ENCODE peak calls at places on chromosomes 11 and 22, in six cellular contexts. Q is aorta; F is HFF-Myc; Y is stimulated activated CD4-positive, alpha-beta T cell treated with anti-CD3 and anti-CD28 coated beads, Interleukin-2, amount 100 ng/mL, for 4 hours; W is adrenal gland; C is Daoy. T is an unnamed sample.
A peak's percentile ranks its signal among the peaks of the same experiment; 100 is the strongest.

GRCh38 chr11:8354622-8355417 is 91.1 kb upstream of the LMO1 start:
- DNase-seq in Q (peak; percentile 27), F (no peak), Y (no peak), W (no peak), C (peak; percentile 24), T (peak; percentile 15)

GRCh38 chr11:43515090-43515489 is 156.4 kb downstream of the TTC17 start:
- DNase-seq in Q (no peak), F (no peak), Y (no peak), W (no peak), C (no peak), T (no peak)

GRCh38 chr11:67640021-67640757 is 626 bp upstream of the TBX10 start:
- DNase-seq in Q (no peak), F (no peak), Y (peak; percentile 38), W (peak; percentile 80), C (peak; percentile 67), T (peak; percentile 58)

GRCh38 chr11:1289211-1289935 is 20.1 kb downstream of the TOLLIP start:
- DNase-seq in Q (peak; percentile 39), F (no peak), Y (no peak), W (no peak), C (no peak), T (no peak)

GRCh38 chr11:47524200-47524874 is 28.6 kb downstream of the CELF1 start:
- DNase-seq in Q (peak; percentile 61), F (no peak), Y (no peak), W (no peak), C (peak; percentile 10), T (peak; percentile 27)

GRCh38 chr11:120900642-120901041 is 123.3 kb upstream of the TBCEL start:
- DNase-seq in Q (no peak), F (no peak), Y (no peak), W (no peak), C (no peak), T (no peak)

GRCh38 chr11:46290598-46291309 is 13.3 kb downstream of the CREB3L1 start:
- DNase-seq in Q (peak; percentile 73), F (peak; percentile 97), Y (no peak), W (peak; percentile 94), C (peak; percentile 93), T (peak; percentile 92)

GRCh38 chr22:25202290-25202921 is 2.7 kb downstream of the CRYBB3 start:
- DNase-seq in Q (no peak), F (peak; percentile 39), Y (peak; percentile 16), W (peak; percentile 66), C (peak; percentile 57), T (peak; percentile 49)

GRCh38 chr11:127627629-127628462 is 627.3 kb upstream of the KIRREL3 start:
- DNase-seq in Q (no peak), F (no peak), Y (no peak), W (no peak), C (peak; percentile 70), T (no peak)

GRCh38 chr11:94988748-94989147 is 15.2 kb downstream of the KDM4D start:
- DNase-seq in Q (no peak), F (no peak), Y (no peak), W (no peak), C (no peak), T (no peak)

GRCh38 chr22:50247748-50248147 is 2.9 kb upstream of the TUBGCP6 start:
- DNase-seq in Q (no peak), F (no peak), Y (no peak), W (no peak), C (peak; percentile 71), T (peak; percentile 65)

GRCh38 chr22:38694049-38694448 is 6.7 kb downstream of the JOSD1 start:
- DNase-seq in Q (no peak), F (no peak), Y (no peak), W (no peak), C (no peak), T (no peak)

GRCh38 chr11:33451364-33451763 is 194.2 kb downstream of the HIPK3 start:
- DNase-seq in Q (no peak), F (no peak), Y (no peak), W (no peak), C (no peak), T (no peak)

GRCh38 chr11:117837791-117838190 is 13.2 kb upstream of the FXYD2 start:
- DNase-seq in Q (no peak), F (no peak), Y (no peak), W (no peak), C (no peak), T (no peak)

GRCh38 chr22:49303061-49303735 is 524.5 kb downstream of the BRD1 start:
- DNase-seq in Q (no peak), F (no peak), Y (no peak), W (peak; percentile 3), C (no peak), T (peak; percentile 9)

GRCh38 chr11:82906236-82906635 is 4.7 kb downstream of the DDIAS start:
- DNase-seq in Q (no peak), F (no peak), Y (no peak), W (no peak), C (no peak), T (no peak)

GRCh38 chr11:84552791-84553190 is 1074.4 kb downstream of the DLG2 start:
- DNase-seq in Q (no peak), F (no peak), Y (no peak), W (no peak), C (no peak), T (no peak)

GRCh38 chr11:47572715-47573255 is 6.0 kb downstream of the KBTBD4 start:
- DNase-seq in Q (peak; percentile 24), F (no peak), Y (no peak), W (no peak), C (no peak), T (no peak)

GRCh38 chr11:85589373-85589772 is 37.8 kb downstream of the DLG2 start:
- DNase-seq in Q (no peak), F (no peak), Y (no peak), W (no peak), C (no peak), T (no peak)

GRCh38 chr11:84905411-84905810 is 721.7 kb downstream of the DLG2 start:
- DNase-seq in Q (no peak), F (peak; percentile 29), Y (no peak), W (no peak), C (no peak), T (no peak)

GRCh38 chr11:47415091-47415854 is 6.9 kb downstream of the SLC39A13 start:
- DNase-seq in Q (no peak), F (no peak), Y (no peak), W (no peak), C (no peak), T (no peak)

GRCh38 chr22:39954584-39955055 is 5.6 kb upstream of the TMA7B start:
- DNase-seq in Q (no peak), F (peak; percentile 49), Y (no peak), W (no peak), C (no peak), T (no peak)

GRCh38 chr11:112822478-112823274 is 138.5 kb upstream of the NCAM1 start:
- DNase-seq in Q (no peak), F (no peak), Y (no peak), W (no peak), C (no peak), T (peak; percentile 83)

GRCh38 chr11:61698173-61698965 is 18.2 kb downstream of the DAGLA start:
- DNase-seq in Q (no peak), F (no peak), Y (no peak), W (no peak), C (no peak), T (no peak)

GRCh38 chr11:57361926-57362325 is 19.0 kb downstream of the PRG3 start:
- DNase-seq in Q (no peak), F (no peak), Y (no peak), W (no peak), C (no peak), T (no peak)

GRCh38 chr11:35321532-35322320 is 97.6 kb downstream of the SLC1A2 start:
- DNase-seq in Q (no peak), F (peak; percentile 66), Y (no peak), W (no peak), C (no peak), T (no peak)

GRCh38 chr11:122931510-122931909 is 49.0 kb downstream of the JHY start:
- DNase-seq in Q (no peak), F (no peak), Y (no peak), W (no peak), C (no peak), T (no peak)

GRCh38 chr11:102360681-102361080 is 13.7 kb downstream of the BIRC2 start:
- DNase-seq in Q (no peak), F (no peak), Y (no peak), W (no peak), C (no peak), T (no peak)

GRCh38 chr22:47309946-47310345 is 547.5 kb downstream of the TBC1D22A start:
- DNase-seq in Q (no peak), F (no peak), Y (no peak), W (no peak), C (no peak), T (no peak)

GRCh38 chr11:9313648-9314290 is 624 bp downstream of the TMEM41B start:
- DNase-seq in Q (no peak), F (no peak), Y (no peak), W (no peak), C (peak; percentile 24), T (no peak)

GRCh38 chr22:17980013-17980510 is 44.3 kb downstream of the MICAL3 start:
- DNase-seq in Q (no peak), F (no peak), Y (no peak), W (no peak), C (no peak), T (no peak)

GRCh38 chr11:122820158-122820557 is 18.1 kb upstream of the CRTAM start:
- DNase-seq in Q (no peak), F (no peak), Y (no peak), W (no peak), C (no peak), T (no peak)

GRCh38 chr11:71204294-71204693 is 48.1 kb downstream of the SHANK2 start:
- DNase-seq in Q (peak; percentile 34), F (no peak), Y (no peak), W (no peak), C (no peak), T (no peak)

GRCh38 chr11:134668076-134668475 is 256.0 kb upstream of the B3GAT1 start:
- DNase-seq in Q (no peak), F (no peak), Y (no peak), W (no peak), C (no peak), T (peak; percentile 4)

GRCh38 chr11:68010058-68011041 is at the start of gene ALDH3B1:
- DNase-seq in Q (peak; percentile 97), F (peak; percentile 35), Y (no peak), W (peak; percentile 97), C (peak; percentile 90), T (peak; percentile 94)

GRCh38 chr11:65432686-65433582 is 10.3 kb downstream of the NEAT1 start:
- DNase-seq in Q (no peak), F (no peak), Y (no peak), W (peak; percentile 23), C (no peak), T (no peak)

T was measured in mucosa of gallbladder.